ENCODE peak calls at places on chromosomes 12 and 14, in four cellular contexts. Q, F, Z and H are unnamed samples. For H3K9me3, the result is how much of the 10 kb centered on the place peaks cover.

GRCh38 chr14:76759589-76759988 is 1.7 kb upstream of the VASH1 start:
- DNase-seq in Z (no peak), Q (no peak), F (no peak), H (no peak)

GRCh38 chr12:115227137-115227615 is 543.2 kb upstream of the TBX3 start:
- DNase-seq in Z (no peak), Q (no peak), F (no peak), H (peak)

GRCh38 chr14:59213368-59214315 is 25.2 kb downstream of the DAAM1 start:
- DNase-seq in Z (no peak), Q (peak), F (no peak), H (no peak)

GRCh38 chr12:49974677-49975369 is 2.1 kb downstream of the AQP6 start:
- DNase-seq in F (no peak), Q (no peak), Z (no peak), H (no peak)

GRCh38 chr12:19419086-19419485 is 20.2 kb upstream of the AEBP2 start:
- DNase-seq in Q (no peak), F (no peak), Z (no peak), H (no peak)

GRCh38 chr14:92694807-92695206 is 53.6 kb downstream of the LGMN start:
- DNase-seq in Q (no peak), Z (no peak), F (no peak), H (no peak)

GRCh38 chr12:6527711-6528110 is 6.6 kb upstream of the GAPDH start:
- DNase-seq in F (no peak), Z (no peak), Q (no peak), H (no peak)

GRCh38 chr14:52563120-52563519 is 10.5 kb downstream of the GPR137C start:
- DNase-seq in Z (no peak), F (no peak), Q (peak), H (no peak)

GRCh38 chr14:31969371-31969770 is 107.7 kb upstream of the ARHGAP5 start:
- DNase-seq in Z (no peak), F (no peak), Q (no peak), H (no peak)

GRCh38 chr14:81849714-81850113 is 316.1 kb upstream of the SEL1L start:
- DNase-seq in F (no peak), Z (no peak), Q (no peak), H (no peak)

GRCh38 chr12:3152013-3152412 is 74.8 kb downstream of the TSPAN9 start:
- DNase-seq in F (no peak), Z (no peak), Q (peak), H (no peak)

GRCh38 chr12:97757431-97758091 is 295.0 kb downstream of the RMST start:
- DNase-seq in F (no peak), Z (no peak), Q (no peak), H (no peak)

GRCh38 chr14:99055019-99055418 is 217.0 kb downstream of the BCL11B start:
- DNase-seq in Q (no peak), F (no peak), Z (no peak), H (no peak)

GRCh38 chr14:104136472-104137296 is 1.7 kb upstream of the KIF26A start:
- DNase-seq in F (no peak), Q (peak), Z (no peak), H (peak)

GRCh38 chr12:11917501-11917900 is 153.2 kb upstream of the BCL2L14 start:
- DNase-seq in F (no peak), Z (no peak), Q (no peak), H (no peak)

GRCh38 chr12:126492181-126492580 is 1426.9 kb downstream of the AACS start:
- DNase-seq in Q (no peak), F (no peak), Z (no peak), H (no peak)

GRCh38 chr12:26032719-26033241 is 74.3 kb downstream of the RASSF8 start:
- DNase-seq in Q (peak), F (no peak), Z (no peak), H (no peak)

GRCh38 chr14:53927171-53927570 is 29.5 kb downstream of the BMP4 start:
- DNase-seq in Z (no peak), F (no peak), Q (no peak), H (no peak)

GRCh38 chr12:15687583-15687982 is 101.6 kb downstream of the EPS8 start:
- DNase-seq in Q (no peak), Z (no peak), F (no peak), H (no peak)

DNA sequence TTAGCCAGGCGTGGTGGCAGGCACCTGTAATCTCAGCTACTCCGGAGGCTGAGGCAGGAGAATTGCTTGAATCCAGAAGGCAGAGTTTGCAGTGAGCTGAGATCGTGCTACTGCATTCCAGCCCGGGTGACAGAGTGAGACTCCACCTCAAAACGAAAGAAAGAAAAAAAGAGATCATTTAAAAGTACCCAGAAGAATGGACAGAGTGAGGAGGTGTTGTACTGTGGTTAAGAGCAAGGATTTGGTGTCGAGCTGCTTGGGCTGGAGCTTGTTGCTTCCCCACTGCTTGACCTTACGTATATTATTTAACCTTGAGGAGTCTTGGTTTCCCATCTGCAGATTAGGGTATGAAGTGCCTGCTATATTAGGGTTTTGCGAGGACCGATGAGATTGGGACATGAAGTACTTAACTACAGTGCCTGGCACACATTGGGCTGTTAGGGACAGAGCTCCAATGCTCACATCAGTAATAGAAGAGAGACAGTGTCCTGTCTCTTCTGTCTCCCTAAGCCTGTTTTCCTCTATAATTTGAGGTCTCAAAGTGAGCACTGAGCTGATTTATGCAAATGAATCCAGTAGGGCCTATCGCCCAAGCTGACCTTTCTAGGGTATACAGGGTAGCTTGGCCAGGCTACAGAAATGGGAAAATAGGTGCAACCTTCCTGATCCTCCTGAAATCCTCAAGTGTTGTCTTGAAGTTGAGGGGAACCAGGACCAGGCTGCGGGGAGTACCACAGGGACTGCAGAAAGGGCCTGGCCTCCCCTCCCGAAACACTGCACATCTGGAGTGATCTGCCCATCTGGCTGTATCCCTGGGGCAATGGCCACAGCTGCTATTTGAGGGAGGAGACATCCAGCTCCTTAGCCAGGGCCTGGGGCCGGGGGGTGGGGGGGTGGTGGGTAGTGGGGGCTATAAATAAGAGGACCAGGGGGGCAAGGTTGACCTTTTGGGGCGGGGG is 8.6 kb upstream of the HDAC7 start:
- DNase-seq in Z (no peak), Q (no peak), F (no peak), H (peak)
- H3K27ac ChIP-seq in Z (peak), Q (no peak), F (peak), H (peak)

DNA sequence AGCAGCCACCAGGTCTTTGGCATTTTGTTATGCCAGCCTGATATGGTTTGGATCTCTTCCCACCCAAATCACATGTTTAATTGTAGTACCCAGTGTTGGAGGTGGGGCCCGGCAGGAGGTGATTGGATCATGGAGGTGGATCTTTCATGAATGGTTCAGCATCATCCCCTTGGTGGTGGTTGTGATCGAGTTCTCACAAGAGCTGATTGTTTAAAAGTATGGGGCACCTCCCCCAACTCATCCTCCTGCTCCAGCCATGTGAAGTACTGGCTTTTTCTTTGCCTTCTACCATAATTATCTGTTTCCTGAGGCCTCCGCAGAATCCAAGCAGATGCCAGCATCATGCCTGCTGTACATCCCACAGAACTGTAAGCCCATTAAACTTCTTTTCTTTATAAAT is 12.8 kb upstream of the PRKD1 start:
- DNase-seq in Q (no peak), Z (no peak), F (no peak), H (no peak)
- H3K9me3 ChIP-seq in Q (under half), Z (under half), F (under half), H (under half)

GRCh38 chr12:94617101-94617500 is 33.3 kb downstream of the TMCC3 start:
- DNase-seq in F (no peak), Q (no peak), Z (no peak), H (no peak)

GRCh38 chr12:94616217-94616729 is 34.1 kb downstream of the TMCC3 start:
- DNase-seq in Z (no peak), Q (no peak), F (peak), H (no peak)

GRCh38 chr12:94615284-94616216 is 34.8 kb downstream of the TMCC3 start:
- DNase-seq in Q (peak), F (peak), Z (peak), H (peak)

GRCh38 chr12:94609917-94610443 is 40.4 kb downstream of the TMCC3 start:
- DNase-seq in Q (no peak), F (no peak), Z (no peak), H (no peak)

GRCh38 chr12:94614288-94614721 is 36.1 kb downstream of the TMCC3 start:
- DNase-seq in F (no peak), Z (no peak), Q (no peak), H (no peak)
- H3K27ac ChIP-seq in F (no peak), Z (no peak), Q (no peak), H (no peak)

DNA sequence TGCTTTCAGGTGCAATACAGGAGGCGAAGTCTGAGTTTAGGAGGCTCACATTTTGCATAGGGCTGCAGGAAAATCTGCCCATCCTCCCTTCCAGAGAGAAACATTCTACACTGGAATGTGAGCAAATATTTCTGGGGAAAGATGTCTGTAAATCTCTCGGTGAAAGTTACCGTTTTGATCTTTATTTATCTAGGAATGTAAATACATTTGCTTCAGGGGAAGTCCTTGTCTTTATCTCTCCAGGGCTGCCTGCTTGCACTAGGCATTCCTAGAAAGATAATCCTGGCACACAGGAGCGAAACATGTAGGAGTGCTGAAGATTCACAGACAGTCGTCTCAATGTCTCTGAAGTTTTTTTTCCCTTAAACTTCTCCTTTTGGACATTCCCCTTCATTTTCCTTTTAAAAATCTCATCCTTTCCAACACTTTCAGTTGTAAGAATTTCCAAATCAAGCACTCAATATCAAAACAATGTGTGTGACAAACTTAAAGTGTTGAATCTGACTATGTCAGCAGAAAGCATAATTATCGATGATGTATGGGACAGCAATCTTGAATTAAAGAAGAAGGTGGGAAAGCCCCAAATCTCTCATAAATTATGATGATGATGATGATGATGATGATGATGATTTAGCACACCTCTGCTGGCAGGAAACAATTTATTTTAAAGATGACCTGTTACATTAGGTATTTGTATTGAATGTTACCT is 113.4 kb upstream of the RESF1 start:
- DNase-seq in F (no peak), Q (no peak), Z (no peak), H (no peak)
- H3K9me3 ChIP-seq in F (under half), Q (under half), Z (under half), H (under half)

GRCh38 chr12:111519937-111520336 is 79.2 kb downstream of the ATXN2 start:
- DNase-seq in Q (no peak), Z (no peak), F (no peak), H (no peak)

GRCh38 chr12:111523587-111523986 is 75.5 kb downstream of the ATXN2 start:
- DNase-seq in F (no peak), Z (no peak), Q (no peak), H (no peak)

DNA sequence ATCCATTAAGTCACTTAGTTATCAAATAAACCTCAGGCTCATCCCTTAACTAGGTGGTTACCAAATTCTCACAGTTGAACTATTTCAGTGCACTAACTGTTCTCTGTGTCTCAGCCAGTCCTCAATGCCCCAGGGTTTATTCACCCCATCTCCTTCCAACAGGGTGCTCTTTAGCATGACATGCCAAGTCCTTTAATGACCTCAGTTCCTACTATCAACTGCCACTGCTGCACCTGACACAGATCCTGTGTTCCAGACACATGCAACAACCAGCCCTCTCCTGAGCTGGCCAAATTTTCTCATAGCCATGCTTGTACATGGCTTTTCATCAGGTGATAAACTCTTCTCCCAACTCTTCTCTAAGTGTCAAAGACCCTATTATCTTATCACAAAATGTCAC is 80.0 kb downstream of the ATXN2 start:
- DNase-seq in Q (no peak), Z (no peak), F (no peak), H (no peak)
- H3K27ac ChIP-seq in Q (no peak), Z (no peak), F (no peak), H (peak)

GRCh38 chr14:19743256-19743655 is at the start of gene OR4Q3:
- DNase-seq in F (no peak), Q (no peak), Z (peak), H (no peak)
- H3K9me3 ChIP-seq in F (under half), Q (under half), Z (under half), H (under half)

DNA sequence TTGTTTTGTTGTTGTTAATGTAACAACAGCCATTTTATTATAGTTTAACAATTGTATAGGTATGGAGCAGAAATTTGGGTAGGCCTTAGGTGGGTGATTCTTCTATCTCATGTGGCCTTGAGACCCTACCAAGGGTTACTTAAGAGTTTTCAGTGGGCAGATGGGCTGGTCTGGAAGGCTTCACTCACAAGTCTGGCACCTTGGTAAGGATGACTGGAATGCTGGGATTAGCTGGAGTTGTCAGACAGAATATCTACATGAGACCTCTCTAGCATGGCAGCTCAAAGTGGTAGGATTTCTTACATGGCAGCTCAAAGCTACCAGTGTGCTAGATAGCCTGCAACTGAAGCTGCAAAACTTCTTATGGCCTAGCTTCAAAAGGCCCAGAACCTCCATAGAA is 2.2 kb upstream of the MARS1 start:
- DNase-seq in Q (no peak), F (no peak), Z (no peak), H (no peak)
- H3K27ac ChIP-seq in Q (no peak), F (no peak), Z (no peak), H (no peak)

GRCh38 chr14:79248771-79249170 is 962.5 kb downstream of the DIO2 start:
- DNase-seq in F (no peak), Z (no peak), Q (no peak), H (no peak)
- H3K9me3 ChIP-seq in F (under half), Z (under half), Q (under half), H (under half)